ENCODE peak calls at places on chromosome 9, in seven cellular contexts. G is HepG2, B is sigmoid colon, E is ovary, T is suprapubic skin, R is stomach, M is H1. H is an unnamed sample. For H3K36me3, the result is how much of the 10 kb centered on the place peaks cover.

GRCh38 chr9:134372621-134373267 is 46.5 kb downstream of the RXRA start:
- DNase-seq in G (no peak), B (peak), E (no peak), T (no peak), R (no peak), M (no peak), H (no peak)

GRCh38 chr9:133122935-133123611 is 2.0 kb upstream of the RALGDS start:
- DNase-seq in G (no peak), B (peak), E (peak), T (peak), R (no peak), M (no peak), H (no peak)

GRCh38 chr9:109320734-109321448 is at the start of gene EPB41L4B:
- DNase-seq in G (peak), B (peak), E (peak), T (peak), R (peak), M (peak), H (no peak)

GRCh38 chr9:109974143-109974917 is 194.3 kb downstream of the PALM2AKAP2 start:
- DNase-seq in G (no peak), B (no peak), E (no peak), T (no peak), R (peak), M (no peak), H (no peak)

GRCh38 chr9:32072568-32072967 is 311.9 kb upstream of the ACO1 start:
- DNase-seq in G (no peak), B (no peak), E (no peak), T (no peak), R (no peak), M (no peak), H (no peak)

GRCh38 chr9:4537581-4537980 is 47.3 kb downstream of the SLC1A1 start:
- DNase-seq in G (no peak), B (no peak), E (no peak), T (no peak), R (no peak), M (no peak), H (no peak)

GRCh38 chr9:74721696-74722660 is 165.7 kb downstream of the TRPM6 start:
- DNase-seq in G (peak), B (no peak), E (no peak), T (no peak), R (no peak), M (no peak), H (no peak)

GRCh38 chr9:35696520-35697215 is 6.9 kb upstream of the TPM2 start:
- DNase-seq in G (peak), B (peak), E (peak), T (no peak), R (peak), M (no peak), H (peak)

GRCh38 chr9:131467214-131467935 is 35.3 kb upstream of the POMT1 start:
- DNase-seq in G (no peak), B (peak), E (no peak), T (peak), R (no peak), M (no peak), H (no peak)

GRCh38 chr9:87425202-87425601 is 72.5 kb upstream of the DAPK1 start:
- DNase-seq in G (no peak), B (no peak), E (no peak), T (no peak), R (no peak), M (no peak), H (no peak)

GRCh38 chr9:91359734-91360470 is 1.8 kb downstream of the AUH start:
- DNase-seq in G (no peak), B (no peak), E (no peak), T (no peak), R (no peak), M (no peak), H (no peak)

GRCh38 chr9:18256574-18256973 is 217.4 kb upstream of the ADAMTSL1 start:
- DNase-seq in G (no peak), B (no peak), E (no peak), T (no peak), R (no peak), M (no peak), H (no peak)

GRCh38 chr9:69637193-69637592 is 35.0 kb downstream of the APBA1 start:
- DNase-seq in G (no peak), B (no peak), E (no peak), T (no peak), R (no peak), M (no peak), H (no peak)

GRCh38 chr9:129141066-129142041 is 30.1 kb downstream of the PTPA start:
- DNase-seq in G (no peak), B (peak), E (peak), T (no peak), R (peak), M (no peak), H (no peak)

GRCh38 chr9:114427644-114428043 is 39.9 kb upstream of the AKNA start:
- DNase-seq in G (no peak), B (peak), E (no peak), T (no peak), R (no peak), M (no peak), H (no peak)

GRCh38 chr9:124267271-124267807 is 9.6 kb downstream of the NEK6 start:
- DNase-seq in G (no peak), B (no peak), E (no peak), T (no peak), R (peak), M (no peak), H (no peak)

GRCh38 chr9:136669791-136670464 is 7.2 kb downstream of the EGFL7 start:
- DNase-seq in G (no peak), B (no peak), E (no peak), T (no peak), R (no peak), M (no peak), H (no peak)

GRCh38 chr9:125683486-125683885 is 23.5 kb downstream of the MAPKAP1 start:
- DNase-seq in G (no peak), B (no peak), E (no peak), T (no peak), R (no peak), M (no peak), H (no peak)

GRCh38 chr9:129258124-129258822 is 80.2 kb upstream of the IER5L start:
- DNase-seq in G (peak), B (peak), E (peak), T (peak), R (peak), M (peak), H (peak)

GRCh38 chr9:91028166-91028827 is 226.7 kb downstream of the SYK start:
- DNase-seq in G (no peak), B (no peak), E (no peak), T (no peak), R (no peak), M (no peak), H (peak)

GRCh38 chr9:117095116-117095515 is 319.7 kb downstream of the ASTN2 start:
- DNase-seq in G (no peak), B (no peak), E (no peak), T (no peak), R (no peak), M (no peak), H (no peak)

GRCh38 chr9:135329571-135330306 is 149.8 kb upstream of the PPP1R26 start:
- DNase-seq in G (no peak), B (no peak), E (no peak), T (no peak), R (no peak), M (peak), H (no peak)

GRCh38 chr9:137359850-137360249 is 57.8 kb upstream of the NRARP start:
- DNase-seq in G (no peak), B (no peak), E (no peak), T (no peak), R (no peak), M (no peak), H (no peak)

GRCh38 chr9:74497750-74498615 is 848 bp downstream of the RORB start:
- DNase-seq in G (no peak), B (no peak), E (no peak), T (no peak), R (no peak), M (no peak), H (no peak)

GRCh38 chr9:135671591-135672041 is 8.5 kb downstream of the LCN9 start:
- DNase-seq in G (no peak), B (peak), E (no peak), T (peak), R (no peak), M (peak), H (no peak)

GRCh38 chr9:132543960-132544359 is 38.4 kb upstream of the BARHL1 start:
- DNase-seq in G (no peak), B (no peak), E (no peak), T (no peak), R (no peak), M (no peak), H (no peak)

GRCh38 chr9:126844085-126844484 is 16.4 kb upstream of the ZBTB34 start:
- DNase-seq in G (no peak), B (no peak), E (no peak), T (no peak), R (no peak), M (no peak), H (no peak)

GRCh38 chr9:132748450-132748849 is 78.2 kb downstream of the GTF3C4 start:
- DNase-seq in G (no peak), B (peak), E (no peak), T (no peak), R (no peak), M (no peak), H (no peak)

GRCh38 chr9:111118256-111118950 is 80.1 kb upstream of the LPAR1 start:
- DNase-seq in G (no peak), B (no peak), E (no peak), T (no peak), R (no peak), M (no peak), H (no peak)

GRCh38 chr9:126482361-126483044 is 131.2 kb upstream of the LMX1B start:
- DNase-seq in G (no peak), B (no peak), E (peak), T (no peak), R (no peak), M (peak), H (no peak)

GRCh38 chr9:116910201-116910600 is 223.1 kb downstream of the TRIM32 start:
- DNase-seq in G (no peak), B (no peak), E (no peak), T (no peak), R (no peak), M (no peak), H (no peak)

GRCh38 chr9:89036862-89037261 is 45.6 kb downstream of the S1PR3 start:
- DNase-seq in G (no peak), B (no peak), E (no peak), T (no peak), R (no peak), M (no peak), H (peak)

GRCh38 chr9:37410354-37410861 is 12.1 kb upstream of the GRHPR start:
- DNase-seq in G (no peak), B (no peak), E (no peak), T (no peak), R (no peak), M (no peak), H (no peak)

GRCh38 chr9:113941056-113941455 is 64.9 kb downstream of the ZNF618 start:
- DNase-seq in G (no peak), B (no peak), E (no peak), T (no peak), R (no peak), M (no peak), H (no peak)

GRCh38 chr9:106305428-106306133 is 557.4 kb upstream of the ZNF462 start:
- DNase-seq in G (no peak), B (no peak), E (no peak), T (no peak), R (no peak), M (no peak), H (no peak)
- H3K36me3 ChIP-seq in G (under half), B (under half), E (under half), T (under half), R (under half), M (under half), H (under half)

GRCh38 chr9:122001491-122002201 is 91.5 kb downstream of the TTLL11 start:
- DNase-seq in G (no peak), B (no peak), E (no peak), T (no peak), R (no peak), M (no peak), H (peak)
- TF ChIP-seq EP300 in G (no peak), B (no peak), E (no peak), T (no peak), R (no peak), M (no peak), H (no peak)

DNA sequence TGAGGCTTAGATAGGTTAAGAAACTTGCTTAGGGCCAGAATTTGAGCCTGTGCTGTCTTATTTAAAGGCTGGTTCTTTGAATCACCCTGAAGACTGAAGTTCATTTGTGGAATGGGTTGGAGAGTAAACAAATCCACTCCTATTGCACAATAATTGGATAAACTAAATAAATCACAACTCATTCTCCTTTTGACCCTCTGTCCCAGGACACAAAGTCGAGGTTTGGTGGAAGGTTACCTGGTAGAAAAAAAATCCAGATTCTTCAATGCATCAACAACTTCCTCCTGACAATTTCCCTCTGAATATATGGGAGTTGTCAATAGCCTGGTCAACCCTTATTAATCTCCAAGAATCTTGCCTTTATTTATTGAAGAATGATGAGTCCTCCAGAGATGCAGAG is 28.9 kb downstream of the TBC1D2 start:
- DNase-seq in G (peak), B (no peak), E (no peak), T (no peak), R (no peak), M (no peak), H (no peak)
- H3K36me3 ChIP-seq in G (under half), B (under half), E (under half), T (half or more), R (under half), M (under half), H (half or more)

GRCh38 chr9:1055156-1055555 is 5.0 kb downstream of the DMRT2 start:
- DNase-seq in G (no peak), B (no peak), E (no peak), T (no peak), R (no peak), M (no peak), H (no peak)
- TF ChIP-seq EP300 in G (no peak), B (no peak), E (no peak), T (no peak), R (no peak), M (no peak), H (no peak)

DNA sequence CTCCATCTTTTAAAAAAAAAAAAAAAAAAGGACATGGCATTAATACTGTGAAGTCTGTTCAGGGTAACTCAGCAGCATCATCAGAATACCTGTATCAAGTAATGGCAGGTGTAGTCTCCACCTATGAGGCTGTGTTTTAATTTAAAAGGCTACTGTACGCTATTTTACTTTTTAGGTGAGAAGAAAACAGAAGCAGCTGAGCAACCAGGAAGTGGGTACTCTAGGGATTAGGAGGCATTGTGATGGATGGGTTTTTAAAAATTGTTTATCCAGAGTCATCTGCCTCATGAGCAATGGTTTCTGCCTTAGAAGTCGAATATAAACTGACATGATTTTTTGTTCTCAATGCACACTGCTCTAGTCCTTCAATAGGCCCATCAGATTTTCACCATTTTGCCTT is 42.7 kb downstream of the PSIP1 start:
- DNase-seq in G (no peak), B (no peak), E (no peak), T (no peak), R (no peak), M (no peak), H (no peak)
- H3K36me3 ChIP-seq in G (half or more), B (under half), E (under half), T (half or more), R (half or more), M (under half), H (half or more)

DNA sequence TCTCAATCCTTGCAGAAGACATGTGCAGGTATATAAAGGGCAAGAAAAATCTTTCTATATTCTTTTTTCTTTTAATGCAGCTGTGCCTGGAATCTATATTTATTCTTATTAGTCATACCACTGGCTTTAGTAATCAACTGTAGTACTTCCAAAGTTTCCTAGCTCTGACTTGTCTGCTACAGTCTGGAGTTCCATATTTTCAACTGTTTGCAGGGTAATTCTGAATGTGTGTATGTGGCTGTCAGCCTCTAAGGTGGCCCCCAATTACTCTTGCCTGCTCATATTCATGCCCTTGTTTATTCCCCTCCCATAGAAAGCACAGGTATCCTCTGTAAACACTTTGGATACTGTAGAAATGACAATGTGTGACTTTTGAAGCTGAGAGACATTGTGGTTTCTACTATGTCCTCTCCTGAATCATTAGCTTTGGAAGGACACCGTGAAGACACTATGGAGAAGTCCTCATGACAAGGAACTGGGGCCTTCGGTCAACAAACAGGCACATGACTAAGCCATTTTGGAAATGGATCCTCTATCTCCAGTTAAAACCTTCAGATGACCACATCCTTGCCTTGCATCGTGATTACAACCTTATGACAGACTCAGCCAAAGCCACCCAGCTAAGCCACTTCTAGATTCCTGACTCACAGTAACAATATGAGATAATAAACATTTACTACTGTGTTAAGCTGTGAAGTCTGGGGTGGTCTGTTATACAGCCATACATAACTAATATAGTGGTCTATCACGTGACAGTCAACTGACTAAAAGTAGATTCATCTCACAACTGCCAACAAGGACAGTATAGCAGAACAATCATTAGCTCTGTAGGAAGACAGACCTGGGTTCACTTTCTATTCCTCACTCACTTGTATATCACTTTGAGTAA is 49.5 kb upstream of the SUSD1 start:
- DNase-seq in G (no peak), B (no peak), E (no peak), T (no peak), R (no peak), M (no peak), H (no peak)
- TF ChIP-seq EP300 in G (no peak), B (no peak), E (no peak), T (no peak), R (no peak), M (no peak), H (no peak)

DNA sequence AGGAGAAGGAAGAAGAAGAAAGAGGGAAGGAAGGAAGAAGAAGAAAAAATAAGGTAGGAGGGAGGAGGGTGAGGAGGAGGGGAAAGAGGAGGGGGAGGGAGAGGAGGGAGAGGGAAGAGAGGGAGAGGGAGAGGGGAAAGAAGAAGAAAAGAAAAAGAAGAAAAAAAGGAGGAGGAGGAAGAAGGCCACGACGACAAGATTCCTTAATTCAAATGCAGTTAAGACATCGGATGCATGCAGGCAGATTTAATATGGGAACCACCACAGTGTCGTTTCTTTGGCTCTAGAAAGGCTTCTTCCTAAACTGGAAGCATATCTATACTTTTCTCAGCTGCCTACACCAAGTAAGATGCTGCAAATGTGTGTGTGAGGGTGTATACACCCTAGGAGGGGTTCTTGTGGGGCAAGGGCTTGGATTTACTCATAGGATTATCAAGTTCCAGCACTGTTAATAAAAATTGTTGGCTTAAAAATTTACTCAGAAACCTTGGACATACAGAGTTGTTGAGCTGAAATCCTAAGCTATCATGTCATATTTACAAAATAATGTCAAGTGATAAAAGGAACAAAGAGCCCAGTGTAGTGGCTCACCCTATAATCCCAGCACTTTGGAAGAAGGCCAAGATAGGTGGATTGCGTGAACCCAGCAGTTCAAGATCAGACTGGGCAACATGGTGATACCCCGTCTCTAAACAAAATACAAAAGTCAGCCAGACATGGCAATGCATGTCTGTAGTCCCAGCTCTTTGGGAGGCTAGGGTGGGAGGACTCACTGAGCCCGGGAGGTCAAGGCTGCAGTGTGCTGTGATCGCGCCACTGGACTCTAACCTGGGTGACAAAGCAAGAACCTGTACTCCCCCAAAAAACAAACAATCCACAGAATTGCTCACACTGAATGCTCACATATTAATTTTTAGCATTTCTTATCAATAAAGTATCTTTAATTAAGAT is 108.5 kb downstream of the UBAP2 start:
- DNase-seq in G (peak), B (no peak), E (no peak), T (no peak), R (no peak), M (no peak), H (no peak)
- H3K36me3 ChIP-seq in G (half or more), B (under half), E (under half), T (half or more), R (half or more), M (under half), H (half or more)

H was measured in esophagus muscularis mucosa.